ENCODE peak calls at places on chromosomes 7 and 10, in eight cellular contexts. U is OCI-LY7, H is IMR-90, D is HCT116, L is GM23248, T is fibroblast of lung, O is mammary epithelial cell, F is hepatocyte. Q is an unnamed sample.

GRCh38 chr10:20988357-20988983 is 91.4 kb upstream of the NEBL start:
- DNase-seq in F (peak), D (no peak), O (no peak), L (peak), H (no peak), U (no peak), T (peak), Q (no peak)

GRCh38 chr7:11427686-11428273 is 404.2 kb downstream of the THSD7A start:
- DNase-seq in F (peak), H (peak), D (peak), U (peak), T (peak), O (peak), L (peak), Q (no peak)

GRCh38 chr10:85927952-85928677 is 438.5 kb downstream of the GRID1 start:
- DNase-seq in D (no peak), U (no peak), L (no peak), H (no peak), T (no peak), F (no peak), O (no peak), Q (no peak)

GRCh38 chr7:158706273-158706704 is 1.7 kb upstream of the NCAPG2 start:
- DNase-seq in U (no peak), O (no peak), L (no peak), H (no peak), F (no peak), T (no peak), D (no peak), Q (no peak)

GRCh38 chr10:61643316-61643751 is 19.4 kb upstream of the CABCOCO1 start:
- DNase-seq in T (peak), D (no peak), L (peak), H (peak), U (no peak), O (peak), F (no peak), Q (no peak)

GRCh38 chr10:34413920-34414319 is 401.2 kb downstream of the PARD3 start:
- DNase-seq in T (no peak), U (no peak), H (no peak), D (no peak), L (no peak), O (no peak), F (no peak), Q (no peak)

GRCh38 chr7:88069093-88069492 is 135.0 kb downstream of the ADAM22 start:
- DNase-seq in T (no peak), F (no peak), L (no peak), U (no peak), O (no peak), D (no peak), H (no peak), Q (no peak)

GRCh38 chr7:98168181-98168903 is 42.9 kb upstream of the BHLHA15 start:
- DNase-seq in F (peak), D (peak), T (peak), L (peak), O (peak), H (peak), U (peak), Q (peak)

GRCh38 chr10:58854811-58855210 is 321.6 kb upstream of the PHYHIPL start:
- DNase-seq in H (no peak), F (no peak), O (no peak), D (no peak), U (no peak), L (no peak), T (no peak), Q (no peak)

GRCh38 chr10:7260412-7260900 is 150.4 kb downstream of the SFMBT2 start:
- DNase-seq in H (peak), L (peak), D (peak), U (peak), O (peak), F (peak), T (peak), Q (peak)

GRCh38 chr7:19989906-19990305 is 216.5 kb upstream of the TMEM196 start:
- DNase-seq in D (no peak), T (no peak), O (no peak), H (no peak), F (no peak), U (no peak), L (no peak), Q (no peak)

DNA sequence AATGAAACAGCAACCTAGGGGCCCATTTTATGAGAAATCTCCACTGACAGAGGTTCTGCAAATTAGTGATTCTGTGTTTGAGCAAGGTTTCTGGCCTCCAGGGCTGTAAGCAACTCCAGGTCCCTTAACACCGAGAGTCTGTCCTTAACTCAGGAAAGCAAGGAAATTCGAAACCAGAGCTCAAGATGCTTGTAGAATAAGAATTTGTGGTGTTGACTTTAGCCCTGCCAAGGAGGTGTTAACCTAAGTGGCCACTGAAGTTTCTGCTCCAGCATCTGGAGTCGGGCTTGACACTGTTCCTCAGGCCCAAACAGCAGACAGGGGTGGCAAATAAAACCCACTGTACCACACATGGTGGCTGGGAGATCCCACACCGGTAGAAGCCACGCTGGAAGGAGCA is 162.1 kb downstream of the BMPER start:
- DNase-seq in H (peak), U (no peak), T (no peak), L (no peak), D (no peak), F (no peak), O (no peak), Q (no peak)
- H2AFZ ChIP-seq in H (no peak), U (no peak), T (no peak), L (no peak), D (no peak), F (no peak), O (no peak), Q (no peak)

GRCh38 chr7:151251328-151251925 is 2.9 kb upstream of the SMARCD3 start:
- DNase-seq in H (peak), T (peak), L (peak), O (peak), F (peak), D (no peak), U (peak), Q (no peak)
- H2AFZ ChIP-seq in H (peak), T (no peak), L (peak), O (peak), F (peak), D (no peak), U (peak), Q (no peak)

GRCh38 chr7:22110881-22111280 is 165.2 kb upstream of the CDCA7L start:
- DNase-seq in F (no peak), U (no peak), D (no peak), L (no peak), T (no peak), H (no peak), O (no peak), Q (no peak)
- H2AFZ ChIP-seq in F (no peak), U (no peak), D (no peak), L (peak), T (no peak), H (no peak), O (no peak), Q (no peak)

GRCh38 chr7:36736090-36736826 is 12.0 kb upstream of the AOAH start:
- DNase-seq in T (no peak), O (no peak), F (no peak), H (no peak), L (no peak), D (no peak), U (no peak), Q (no peak)

GRCh38 chr7:36730046-36730445 is 5.8 kb upstream of the AOAH start:
- DNase-seq in U (no peak), H (no peak), T (no peak), L (no peak), D (no peak), F (no peak), O (no peak), Q (no peak)

GRCh38 chr7:36735172-36735571 is 10.9 kb upstream of the AOAH start:
- DNase-seq in T (no peak), U (no peak), F (no peak), H (no peak), L (no peak), O (peak), D (no peak), Q (no peak)

GRCh38 chr7:36734731-36735130 is 10.4 kb upstream of the AOAH start:
- DNase-seq in O (no peak), H (no peak), T (no peak), U (no peak), F (no peak), L (no peak), D (no peak), Q (no peak)

GRCh38 chr7:36732806-36733205 is 8.5 kb upstream of the AOAH start:
- DNase-seq in F (no peak), T (no peak), D (no peak), O (no peak), U (no peak), L (no peak), H (no peak), Q (no peak)
- H2AFZ ChIP-seq in F (no peak), T (no peak), D (no peak), O (peak), U (no peak), L (no peak), H (no peak), Q (no peak)

Q was measured in PC-9.